ENCODE peak calls at places on chromosomes 7 and 10, in four cellular contexts. One of them, this sample, is unnamed.

GRCh38 chr10:129727071-129727470 is 237.0 kb downstream of the EBF3 start:
- DNase-seq in aorta: no peak
- DNase-seq in HCT116: no peak
- DNase-seq in WERI-Rb-1: no peak
- DNase-seq in this sample: no peak

GRCh38 chr10:129467346-129468119 is 492 bp downstream of the MGMT start:
- DNase-seq in aorta: no peak
- DNase-seq in WERI-Rb-1: peak
- DNase-seq in HCT116: no peak
- DNase-seq in this sample: no peak

GRCh38 chr7:122383934-122384333 is 79.4 kb upstream of the FEZF1 start:
- DNase-seq in WERI-Rb-1: peak
- DNase-seq in HCT116: no peak
- DNase-seq in aorta: no peak
- DNase-seq in this sample: peak

GRCh38 chr7:125098377-125098970 is 168.8 kb upstream of the POT1 start:
- DNase-seq in aorta: no peak
- DNase-seq in HCT116: no peak
- DNase-seq in WERI-Rb-1: no peak
- DNase-seq in this sample: no peak

GRCh38 chr10:100976906-100977305 is 7.6 kb downstream of the SEMA4G start:
- DNase-seq in HCT116: no peak
- DNase-seq in aorta: no peak
- DNase-seq in WERI-Rb-1: no peak
- DNase-seq in this sample: no peak

GRCh38 chr7:155576416-155576815 is 30.1 kb upstream of the CNPY1 start:
- DNase-seq in HCT116: no peak
- DNase-seq in aorta: no peak
- DNase-seq in WERI-Rb-1: no peak
- DNase-seq in this sample: no peak

GRCh38 chr7:32761451-32762320 is 129.9 kb downstream of the KBTBD2 start:
- DNase-seq in aorta: no peak
- DNase-seq in WERI-Rb-1: no peak
- DNase-seq in HCT116: no peak
- DNase-seq in this sample: peak

GRCh38 chr7:119900996-119901395 is 372.0 kb upstream of the KCND2 start:
- DNase-seq in WERI-Rb-1: no peak
- DNase-seq in aorta: no peak
- DNase-seq in HCT116: no peak
- DNase-seq in this sample: peak

GRCh38 chr10:60733189-60733815 is 45.0 kb upstream of the CDK1 start:
- DNase-seq in WERI-Rb-1: peak
- DNase-seq in HCT116: peak
- DNase-seq in aorta: peak
- DNase-seq in this sample: peak

GRCh38 chr10:76191371-76191770 is 759.9 kb downstream of the LRMDA start:
- DNase-seq in HCT116: no peak
- DNase-seq in WERI-Rb-1: no peak
- DNase-seq in aorta: no peak
- DNase-seq in this sample: no peak

GRCh38 chr10:28677889-28678686 is 767 bp downstream of the BAMBI start:
- DNase-seq in WERI-Rb-1: peak
- DNase-seq in aorta: peak
- DNase-seq in HCT116: no peak
- DNase-seq in this sample: peak

GRCh38 chr7:140940866-140941265 is 16.1 kb upstream of the BRAF start:
- DNase-seq in HCT116: no peak
- DNase-seq in WERI-Rb-1: no peak
- DNase-seq in aorta: no peak
- DNase-seq in this sample: no peak

GRCh38 chr7:66211429-66211828 is 6.3 kb downstream of the TPST1 start:
- DNase-seq in WERI-Rb-1: no peak
- DNase-seq in HCT116: no peak
- DNase-seq in aorta: no peak
- DNase-seq in this sample: no peak

GRCh38 chr10:44809652-44810051 is 101.5 kb upstream of the TMEM72 start:
- DNase-seq in WERI-Rb-1: no peak
- DNase-seq in aorta: no peak
- DNase-seq in HCT116: no peak
- DNase-seq in this sample: peak

GRCh38 chr7:112422842-112423496 is 27.3 kb upstream of the IFRD1 start:
- DNase-seq in aorta: peak
- DNase-seq in HCT116: peak
- DNase-seq in WERI-Rb-1: no peak
- DNase-seq in this sample: peak

GRCh38 chr7:151447901-151448260 is 7.9 kb upstream of the CRYGN start:
- DNase-seq in HCT116: no peak
- DNase-seq in WERI-Rb-1: no peak
- DNase-seq in aorta: no peak
- DNase-seq in this sample: no peak
- H3K4me3 ChIP-seq in HCT116: no peak
- H3K4me3 ChIP-seq in WERI-Rb-1: no peak
- H3K4me3 ChIP-seq in aorta: peak
- H3K4me3 ChIP-seq in this sample: peak

GRCh38 chr10:78298835-78299234 is 265.2 kb downstream of the RPS24 start:
- DNase-seq in HCT116: no peak
- DNase-seq in WERI-Rb-1: no peak
- DNase-seq in aorta: no peak
- DNase-seq in this sample: no peak

GRCh38 chr10:78296794-78297193 is 263.1 kb downstream of the RPS24 start:
- DNase-seq in aorta: no peak
- DNase-seq in HCT116: no peak
- DNase-seq in WERI-Rb-1: no peak
- DNase-seq in this sample: no peak

GRCh38 chr10:78299861-78300453 is 266.3 kb downstream of the RPS24 start:
- DNase-seq in HCT116: peak
- DNase-seq in aorta: peak
- DNase-seq in WERI-Rb-1: no peak
- DNase-seq in this sample: no peak

GRCh38 chr10:78300526-78300925 is 266.9 kb downstream of the RPS24 start:
- DNase-seq in WERI-Rb-1: no peak
- DNase-seq in aorta: no peak
- DNase-seq in HCT116: no peak
- DNase-seq in this sample: no peak

GRCh38 chr10:78297997-78298396 is 264.3 kb downstream of the RPS24 start:
- DNase-seq in HCT116: no peak
- DNase-seq in aorta: no peak
- DNase-seq in WERI-Rb-1: no peak
- DNase-seq in this sample: no peak
- H3K27ac ChIP-seq in HCT116: no peak
- H3K27ac ChIP-seq in aorta: no peak
- H3K27ac ChIP-seq in WERI-Rb-1: no peak
- H3K27ac ChIP-seq in this sample: no peak

DNA sequence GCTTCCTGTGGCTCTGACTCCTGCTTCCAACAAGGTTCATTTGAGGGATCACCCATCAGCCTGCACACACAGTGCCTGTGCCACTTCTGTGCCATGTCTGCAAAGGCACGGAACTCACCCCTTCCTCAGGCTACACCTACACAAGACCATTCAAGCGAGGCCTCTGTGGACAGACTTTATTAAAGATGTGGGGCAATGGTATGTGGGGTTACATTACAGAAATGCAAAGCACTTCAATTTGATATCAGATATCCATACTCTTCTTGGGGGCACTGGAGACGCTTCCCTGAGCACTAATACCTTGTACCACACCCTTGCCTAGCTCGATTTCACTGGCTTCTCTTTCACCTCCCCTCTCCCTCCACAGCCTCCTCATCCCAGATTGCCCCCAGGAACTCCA is 84.4 kb upstream of the FGL2 start:
- DNase-seq in HCT116: no peak
- DNase-seq in aorta: no peak
- DNase-seq in WERI-Rb-1: no peak
- DNase-seq in this sample: no peak
- H3K4me3 ChIP-seq in HCT116: no peak
- H3K4me3 ChIP-seq in aorta: peak
- H3K4me3 ChIP-seq in WERI-Rb-1: no peak
- H3K4me3 ChIP-seq in this sample: no peak

DNA sequence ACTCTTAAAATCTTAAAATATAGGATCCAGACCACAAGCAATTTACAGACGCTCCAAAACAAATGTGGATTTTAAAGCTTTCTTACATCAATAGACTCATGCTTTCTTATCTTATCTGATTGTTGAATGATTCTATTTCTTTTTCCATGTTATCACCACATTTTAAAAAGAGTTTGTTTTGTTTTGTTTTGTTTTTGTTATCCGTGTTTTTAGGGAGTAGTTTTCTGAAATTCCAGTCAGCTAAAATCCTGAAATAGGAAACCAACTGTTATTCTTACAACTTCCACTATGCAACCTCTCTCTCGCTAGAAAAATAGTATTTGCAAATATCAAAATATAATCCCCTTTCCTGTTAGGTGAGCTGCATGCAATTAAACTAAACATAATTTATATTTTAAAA is 251.0 kb downstream of the PCDH15 start:
- DNase-seq in HCT116: no peak
- DNase-seq in WERI-Rb-1: no peak
- DNase-seq in aorta: no peak
- DNase-seq in this sample: no peak
- H3K27ac ChIP-seq in HCT116: no peak
- H3K27ac ChIP-seq in WERI-Rb-1: no peak
- H3K27ac ChIP-seq in aorta: no peak
- H3K27ac ChIP-seq in this sample: no peak

GRCh38 chr10:96831867-96832720 is at the start of gene LCOR:
- DNase-seq in aorta: peak
- DNase-seq in WERI-Rb-1: peak
- DNase-seq in HCT116: peak
- DNase-seq in this sample: peak
- H3K4me3 ChIP-seq in aorta: peak
- H3K4me3 ChIP-seq in WERI-Rb-1: peak
- H3K4me3 ChIP-seq in HCT116: peak
- H3K4me3 ChIP-seq in this sample: peak

DNA sequence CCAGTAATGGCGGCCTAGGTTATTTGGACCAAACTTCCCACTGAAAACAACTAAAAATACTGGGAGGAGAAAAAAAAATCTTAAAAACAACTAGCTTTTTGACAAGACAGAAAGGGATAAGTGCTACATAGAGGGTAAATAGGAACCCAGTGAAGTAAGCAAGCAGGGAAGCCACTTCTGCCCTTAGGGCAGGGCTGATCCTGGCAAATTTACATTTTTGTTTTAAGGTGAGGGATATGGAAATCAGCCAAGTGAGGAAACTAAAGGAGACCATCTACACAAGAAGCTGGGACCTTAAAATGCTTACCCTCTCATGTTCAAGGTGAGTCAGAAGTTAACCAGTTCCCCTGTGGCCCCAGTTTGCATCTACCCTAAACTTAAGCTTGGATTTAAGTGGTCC is 46.5 kb upstream of the CYCS start:
- DNase-seq in aorta: no peak
- DNase-seq in WERI-Rb-1: no peak
- DNase-seq in HCT116: no peak
- DNase-seq in this sample: no peak
- H3K27ac ChIP-seq in aorta: no peak
- H3K27ac ChIP-seq in WERI-Rb-1: no peak
- H3K27ac ChIP-seq in HCT116: no peak
- H3K27ac ChIP-seq in this sample: no peak

DNA sequence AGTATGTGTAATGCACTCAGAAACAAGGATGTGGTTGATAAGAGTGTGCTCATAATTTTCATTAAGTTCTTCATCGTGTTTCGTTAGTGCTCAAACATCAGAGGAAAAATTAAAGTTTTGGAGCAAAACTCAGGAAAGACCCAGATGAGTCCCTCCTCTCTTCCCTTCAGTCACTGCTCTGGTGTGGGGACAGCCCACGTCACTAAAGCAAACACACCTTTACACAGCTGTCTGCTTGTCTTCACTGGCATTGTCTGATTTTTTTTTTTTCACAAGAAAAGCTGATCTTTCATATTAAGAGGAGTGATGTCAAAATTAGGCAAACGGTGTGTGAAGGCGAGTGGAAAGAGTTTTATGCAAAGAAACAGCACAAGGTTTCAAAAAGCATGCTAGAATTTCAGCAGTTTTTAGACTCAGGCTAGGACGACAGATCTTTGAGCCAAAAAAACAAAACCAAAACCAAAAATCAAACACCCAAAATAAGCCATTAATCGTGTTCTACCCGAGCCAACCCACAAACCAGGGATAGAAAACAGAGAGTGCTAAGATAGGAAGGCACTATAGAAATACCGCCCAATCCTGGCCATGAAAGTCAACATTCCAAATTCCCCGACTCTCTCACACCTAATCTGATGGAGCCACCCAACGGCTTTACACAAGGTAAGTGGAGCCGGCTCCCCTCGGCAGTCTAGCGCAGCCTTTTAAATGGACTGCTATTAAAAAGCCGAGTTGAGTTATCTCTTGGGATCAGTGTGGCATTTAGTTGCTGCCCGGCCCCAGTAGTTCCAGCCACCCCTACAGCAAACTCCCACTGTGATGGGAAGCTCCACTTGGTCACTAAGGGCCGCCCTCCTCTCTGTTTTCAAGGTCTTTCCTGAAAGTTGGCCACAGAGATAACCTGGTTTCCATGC is 27.9 kb upstream of the GATA3 start:
- DNase-seq in HCT116: no peak
- DNase-seq in aorta: no peak
- DNase-seq in WERI-Rb-1: no peak
- DNase-seq in this sample: no peak
- H3K4me3 ChIP-seq in HCT116: no peak
- H3K4me3 ChIP-seq in aorta: no peak
- H3K4me3 ChIP-seq in WERI-Rb-1: no peak
- H3K4me3 ChIP-seq in this sample: no peak

DNA sequence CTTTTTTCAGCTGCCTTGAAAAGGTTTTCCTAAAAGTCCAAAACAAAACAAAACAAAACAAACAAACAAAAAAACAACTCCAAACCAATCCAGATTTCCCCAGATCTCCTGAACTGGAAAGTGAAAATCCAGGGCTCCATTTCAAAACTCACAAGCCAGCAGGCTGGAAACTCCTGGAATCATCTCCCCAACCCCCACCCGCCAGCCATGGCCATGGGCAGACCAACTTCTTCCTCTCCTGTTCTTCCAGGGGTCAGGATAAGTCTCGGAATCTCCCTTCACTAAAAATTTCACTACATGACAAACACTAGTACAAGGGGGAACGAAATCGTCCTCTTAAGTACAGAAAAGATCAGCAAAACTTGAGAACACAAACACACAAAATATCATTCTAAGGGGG is 40.4 kb downstream of the GNA12 start:
- DNase-seq in aorta: no peak
- DNase-seq in HCT116: no peak
- DNase-seq in WERI-Rb-1: no peak
- DNase-seq in this sample: no peak
- H3K27ac ChIP-seq in aorta: no peak
- H3K27ac ChIP-seq in HCT116: no peak
- H3K27ac ChIP-seq in WERI-Rb-1: no peak
- H3K27ac ChIP-seq in this sample: no peak

GRCh38 chr10:78915331-78915626 is 153.5 kb upstream of the ZMIZ1 start:
- DNase-seq in WERI-Rb-1: no peak
- DNase-seq in aorta: no peak
- DNase-seq in HCT116: no peak
- DNase-seq in this sample: no peak

GRCh38 chr10:78913219-78914059 is 155.3 kb upstream of the ZMIZ1 start:
- DNase-seq in aorta: no peak
- DNase-seq in WERI-Rb-1: peak
- DNase-seq in HCT116: no peak
- DNase-seq in this sample: peak

GRCh38 chr10:78914502-78915330 is 154.1 kb upstream of the ZMIZ1 start:
- DNase-seq in aorta: no peak
- DNase-seq in HCT116: no peak
- DNase-seq in WERI-Rb-1: no peak
- DNase-seq in this sample: no peak

GRCh38 chr10:78912361-78913218 is 156.2 kb upstream of the ZMIZ1 start:
- DNase-seq in aorta: no peak
- DNase-seq in WERI-Rb-1: no peak
- DNase-seq in HCT116: no peak
- DNase-seq in this sample: no peak

GRCh38 chr10:78914060-78914378 is 154.7 kb upstream of the ZMIZ1 start:
- DNase-seq in WERI-Rb-1: no peak
- DNase-seq in HCT116: no peak
- DNase-seq in aorta: no peak
- DNase-seq in this sample: no peak
- H3K4me3 ChIP-seq in WERI-Rb-1: no peak
- H3K4me3 ChIP-seq in HCT116: no peak
- H3K4me3 ChIP-seq in aorta: no peak
- H3K4me3 ChIP-seq in this sample: peak